ENCODE peak calls at places on chromosomes 11 and 22, in ten cellular contexts. A, P, H, J, B, Q, U, L, K and G are unnamed samples.

GRCh38 chr22:27545071-27545470 is 256.5 kb downstream of the MN1 start:
- DNase-seq in A (no peak), P (no peak), H (no peak), J (no peak), B (no peak), Q (no peak), U (no peak), L (no peak), K (no peak), G (no peak)

GRCh38 chr22:45671051-45671782 is 417 bp upstream of the ATXN10 start:
- DNase-seq in A (no peak), P (no peak), H (peak; percentile 90), J (peak; percentile 10), B (no peak), Q (peak; percentile 54), U (no peak), L (no peak), K (no peak), G (peak; percentile 17)

GRCh38 chr22:26450453-26451185 is 21.6 kb downstream of the ASPHD2 start:
- DNase-seq in A (no peak), P (no peak), H (no peak), J (no peak), B (no peak), Q (no peak), U (no peak), L (no peak), K (no peak), G (no peak)

GRCh38 chr11:134170909-134171281 is 52.9 kb downstream of the NCAPD3 start:
- DNase-seq in A (no peak), P (no peak), H (no peak), J (no peak), B (peak; percentile 2), Q (no peak), U (no peak), L (no peak), K (no peak), G (no peak)

GRCh38 chr11:34656062-34656720 is 35.3 kb downstream of the EHF start:
- DNase-seq in A (no peak), P (no peak), H (no peak), J (no peak), B (no peak), Q (no peak), U (peak; percentile 60), L (no peak), K (no peak), G (no peak)

GRCh38 chr11:102109896-102110760 is at the start of gene YAP1:
- DNase-seq in A (peak; percentile 92), P (peak; percentile 14), H (peak; percentile 91), J (no peak), B (no peak), Q (peak; percentile 87), U (peak; percentile 95), L (peak; percentile 90), K (peak; percentile 91), G (peak; percentile 95)

GRCh38 chr11:76579047-76579751 is 91.3 kb downstream of the LRRC32 start:
- DNase-seq in A (peak; percentile 50), P (no peak), H (peak; percentile 52), J (no peak), B (no peak), Q (no peak), U (no peak), L (peak; percentile 56), K (peak; percentile 63), G (peak; percentile 51)

GRCh38 chr11:78921517-78921916 is 346.9 kb upstream of the NARS2 start:
- DNase-seq in A (no peak), P (no peak), H (no peak), J (peak; percentile 24), B (no peak), Q (no peak), U (no peak), L (no peak), K (no peak), G (no peak)

GRCh38 chr11:64539711-64540420 is 51.2 kb upstream of the SLC22A12 start:
- DNase-seq in A (no peak), P (no peak), H (no peak), J (no peak), B (no peak), Q (no peak), U (no peak), L (no peak), K (no peak), G (no peak)

GRCh38 chr11:64060861-64061444 is 25.2 kb downstream of the FLRT1 start:
- DNase-seq in A (peak; percentile 49), P (no peak), H (peak; percentile 73), J (no peak), B (no peak), Q (peak; percentile 38), U (no peak), L (peak; percentile 72), K (peak; percentile 42), G (peak; percentile 60)

GRCh38 chr11:2467695-2468055 is 22.9 kb downstream of the KCNQ1 start:
- DNase-seq in A (no peak), P (no peak), H (no peak), J (no peak), B (no peak), Q (no peak), U (no peak), L (no peak), K (no peak), G (no peak)

GRCh38 chr11:2464451-2465165 is 19.8 kb downstream of the KCNQ1 start:
- DNase-seq in A (no peak), P (no peak), H (no peak), J (no peak), B (no peak), Q (peak; percentile 18), U (no peak), L (no peak), K (no peak), G (no peak)

GRCh38 chr11:2465201-2466068 is 20.6 kb downstream of the KCNQ1 start:
- DNase-seq in A (no peak), P (no peak), H (no peak), J (no peak), B (no peak), Q (peak; percentile 20), U (no peak), L (no peak), K (no peak), G (no peak)

GRCh38 chr11:2466869-2467694 is 22.3 kb downstream of the KCNQ1 start:
- DNase-seq in A (no peak), P (no peak), H (no peak), J (peak; percentile 76), B (no peak), Q (peak; percentile 49), U (no peak), L (no peak), K (no peak), G (no peak)

DNA sequence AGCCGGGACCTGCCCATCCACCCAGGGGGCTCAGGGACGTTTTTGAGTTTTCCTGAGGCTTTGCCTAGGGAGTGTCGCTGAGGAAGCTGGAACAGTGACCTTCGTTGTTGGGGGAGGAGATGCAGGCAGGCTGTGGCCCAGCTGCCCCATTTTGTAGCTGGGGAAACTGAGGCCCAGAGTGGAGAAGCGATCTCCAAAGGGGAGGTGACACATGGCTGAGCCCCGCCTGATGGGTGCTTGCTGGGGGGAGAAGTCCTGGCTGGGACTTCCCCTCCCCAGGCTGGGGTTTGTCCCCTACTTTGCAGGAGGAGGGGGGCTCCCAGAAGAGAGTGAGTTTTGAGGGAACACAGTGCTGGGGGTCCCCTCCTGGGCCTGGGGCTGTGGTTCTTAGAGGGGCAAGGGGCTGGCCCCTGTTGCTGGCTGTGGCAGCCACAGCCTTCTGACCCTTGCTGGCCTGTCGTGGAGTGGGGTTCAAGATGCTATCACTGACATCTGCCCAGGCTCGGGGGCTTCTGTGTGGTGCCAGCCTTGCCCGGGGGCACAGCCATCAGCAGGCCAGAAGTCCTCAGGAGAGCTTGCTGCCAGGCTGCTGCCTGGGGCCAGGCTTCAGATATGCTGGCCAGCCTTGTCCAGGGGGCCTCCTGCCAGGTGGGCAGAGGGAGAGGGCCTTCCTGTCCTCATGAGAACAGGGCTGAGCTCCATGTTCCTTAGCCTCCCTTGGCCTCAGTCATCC is 21.4 kb downstream of the KCNQ1 start:
- DNase-seq in A (no peak), P (no peak), H (no peak), J (no peak), B (no peak), Q (peak; percentile 12), U (no peak), L (no peak), K (no peak), G (no peak)
- H3K27ac ChIP-seq in A (no peak overlapping the region), P (no peak overlapping the region), H (no peak overlapping the region), J (no peak overlapping the region), B (no peak overlapping the region), Q (no peak overlapping the region), U (no peak overlapping the region), L (no peak overlapping the region), K (peak overlapping the region; percentile 94), G (no peak overlapping the region)

GRCh38 chr22:49662681-49663080 is 165.0 kb downstream of the BRD1 start:
- DNase-seq in A (no peak), P (no peak), H (peak; percentile 13), J (no peak), B (no peak), Q (no peak), U (no peak), L (peak; percentile 28), K (no peak), G (no peak)

GRCh38 chr22:49664371-49664881 is 163.2 kb downstream of the BRD1 start:
- DNase-seq in A (no peak), P (no peak), H (peak; percentile 21), J (no peak), B (no peak), Q (no peak), U (no peak), L (peak; percentile 42), K (no peak), G (no peak)

GRCh38 chr22:49664891-49665290 is 162.8 kb downstream of the BRD1 start:
- DNase-seq in A (no peak), P (no peak), H (peak; percentile 18), J (no peak), B (no peak), Q (no peak), U (no peak), L (peak; percentile 23), K (no peak), G (no peak)

GRCh38 chr22:49663311-49663711 is 164.4 kb downstream of the BRD1 start:
- DNase-seq in A (no peak), P (no peak), H (no peak), J (no peak), B (no peak), Q (no peak), U (no peak), L (peak; percentile 19), K (no peak), G (no peak)

GRCh38 chr22:49663823-49664222 is 163.8 kb downstream of the BRD1 start:
- DNase-seq in A (no peak), P (no peak), H (peak; percentile 14), J (no peak), B (no peak), Q (no peak), U (no peak), L (peak; percentile 24), K (no peak), G (no peak)
- H3K27ac ChIP-seq in A (no peak overlapping the region), P (no peak overlapping the region), H (no peak overlapping the region), J (no peak overlapping the region), B (no peak overlapping the region), Q (no peak overlapping the region), U (no peak overlapping the region), L (peak overlapping the region; percentile 72), K (no peak overlapping the region), G (no peak overlapping the region)

GRCh38 chr22:23892626-23893445 is 1.3 kb upstream of the MIF start:
- DNase-seq in A (no peak), P (no peak), H (no peak), J (no peak), B (no peak), Q (no peak), U (no peak), L (no peak), K (no peak), G (no peak)
- H3K27ac ChIP-seq in A (no peak overlapping the region), P (no peak overlapping the region), H (no peak overlapping the region), J (peak overlapping the region; percentile 92), B (no peak overlapping the region), Q (no peak overlapping the region), U (no peak overlapping the region), L (no peak overlapping the region), K (no peak overlapping the region), G (no peak overlapping the region)

GRCh38 chr11:30549565-30549964 is 36.6 kb downstream of the MPPED2 start:
- DNase-seq in A (no peak), P (no peak), H (no peak), J (no peak), B (no peak), Q (no peak), U (no peak), L (no peak), K (no peak), G (no peak)
- H3K27ac ChIP-seq in A (no peak overlapping the region), P (no peak overlapping the region), H (no peak overlapping the region), J (no peak overlapping the region), B (no peak overlapping the region), Q (no peak overlapping the region), U (no peak overlapping the region), L (no peak overlapping the region), K (no peak overlapping the region), G (no peak overlapping the region)